ENCODE peak calls at places on chromosomes 3 and 15, in seven cellular contexts. X is sigmoid colon, E is IMR-90, B is GM12891, W is A549, G is K562, S is H1. T is an unnamed sample.
A peak's percentile ranks its signal among the peaks of the same experiment; 100 is the strongest.

GRCh38 chr3:60909526-60909925 is 341.7 kb downstream of the FHIT start:
- DNase-seq in X (no peak), E (no peak), B (no peak), W (no peak), G (no peak), S (no peak), T (no peak)

GRCh38 chr15:30065025-30065801 is 17.5 kb upstream of the GOLGA8J start:
- DNase-seq in X (no peak), E (peak; percentile 18), B (no peak), W (no peak), G (no peak), S (no peak), T (peak; percentile 30)

GRCh38 chr3:184740509-184741258 is 28.8 kb upstream of the MAGEF1 start:
- DNase-seq in X (no peak), E (peak; percentile 69), B (no peak), W (no peak), G (no peak), S (no peak), T (peak; percentile 85)

GRCh38 chr3:197367081-197367780 is 68.8 kb upstream of the DLG1 start:
- DNase-seq in X (peak; percentile 67), E (peak; percentile 82), B (no peak), W (peak; percentile 19), G (no peak), S (no peak), T (peak; percentile 93)

GRCh38 chr3:171620825-171621434 is 160.7 kb upstream of the TNIK start:
- DNase-seq in X (no peak), E (peak; percentile 64), B (no peak), W (no peak), G (no peak), S (no peak), T (peak; percentile 11)

GRCh38 chr3:107592073-107592472 is 69.3 kb downstream of the BBX start:
- DNase-seq in X (no peak), E (no peak), B (no peak), W (no peak), G (no peak), S (no peak), T (no peak)

GRCh38 chr15:39511000-39511914 is 69.6 kb upstream of the THBS1 start:
- DNase-seq in X (peak; percentile 84), E (peak; percentile 93), B (no peak), W (no peak), G (peak; percentile 43), S (no peak), T (peak; percentile 79)

GRCh38 chr3:118168175-118168574 is 866.5 kb downstream of the IGSF11 start:
- DNase-seq in X (no peak), E (no peak), B (no peak), W (no peak), G (no peak), S (no peak), T (no peak)

GRCh38 chr3:119637679-119638525 is 22.5 kb downstream of the POPDC2 start:
- DNase-seq in X (no peak), E (peak; percentile 89), B (no peak), W (no peak), G (peak; percentile 16), S (no peak), T (peak; percentile 54)

GRCh38 chr3:79367066-79367465 is 400.7 kb downstream of the ROBO1 start:
- DNase-seq in X (no peak), E (peak; percentile 87), B (no peak), W (no peak), G (no peak), S (no peak), T (peak; percentile 9)

GRCh38 chr3:98626151-98626550 is 32.7 kb upstream of the CPOX start:
- DNase-seq in X (no peak), E (no peak), B (no peak), W (no peak), G (no peak), S (no peak), T (no peak)

GRCh38 chr15:68768321-68768720 is 52.4 kb downstream of the ANP32A start:
- DNase-seq in X (no peak), E (peak; percentile 37), B (no peak), W (peak; percentile 38), G (no peak), S (no peak), T (no peak)

GRCh38 chr15:74322558-74323180 is 44.8 kb downstream of the CYP11A1 start:
- DNase-seq in X (peak; percentile 82), E (peak; percentile 58), B (peak; percentile 81), W (peak; percentile 65), G (peak; percentile 77), S (no peak), T (peak; percentile 65)

GRCh38 chr3:52509753-52510328 is 14.7 kb downstream of the STAB1 start:
- DNase-seq in X (no peak), E (no peak), B (no peak), W (no peak), G (no peak), S (no peak), T (no peak)

DNA sequence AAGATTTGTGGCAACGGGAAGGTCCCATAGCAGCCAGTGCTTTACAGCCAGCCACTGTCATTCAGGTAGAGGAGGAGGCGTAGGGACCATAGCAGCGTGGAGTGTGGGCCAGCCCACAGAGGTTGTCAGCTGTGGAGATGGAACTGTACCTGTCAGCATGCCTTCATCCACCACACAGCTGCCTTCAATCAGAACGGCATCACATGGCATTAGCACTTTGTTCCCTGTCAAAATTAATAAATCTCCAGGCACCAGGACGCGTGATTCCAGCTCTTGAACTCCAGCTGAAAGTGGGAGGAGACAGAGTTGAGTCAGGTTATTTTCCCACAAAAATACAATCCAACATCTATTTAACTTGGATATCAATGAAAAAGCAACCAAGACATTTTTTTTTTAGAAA is 84.0 kb downstream of the ATP13A4 start:
- DNase-seq in X (no peak), E (no peak), B (no peak), W (no peak), G (no peak), S (no peak), T (no peak)
- TF ChIP-seq POLR2A in X (no peak), E (no peak), B (no peak), W (no peak), G (no peak), S (no peak), T (no peak)

GRCh38 chr15:41558400-41559238 is at the start of gene TYRO3:
- DNase-seq in X (peak; percentile 80), E (no peak), B (peak; percentile 73), W (peak; percentile 61), G (peak; percentile 88), S (no peak), T (peak; percentile 73)
- TF ChIP-seq POLR2A in X (no peak), E (no peak), B (no peak), W (no peak), G (no peak), S (no peak), T (peak; percentile 25)

GRCh38 chr15:75696303-75696657 is 16.4 kb downstream of the CSPG4 start:
- DNase-seq in X (peak; percentile 94), E (no peak), B (no peak), W (no peak), G (no peak), S (no peak), T (no peak)

GRCh38 chr15:75695206-75695605 is 17.4 kb downstream of the CSPG4 start:
- DNase-seq in X (no peak), E (no peak), B (no peak), W (no peak), G (no peak), S (no peak), T (no peak)

GRCh38 chr15:75694241-75695182 is 18.1 kb downstream of the CSPG4 start:
- DNase-seq in X (peak; percentile 96), E (peak; percentile 99), B (no peak), W (peak; percentile 71), G (peak; percentile 89), S (no peak), T (peak; percentile 80)

GRCh38 chr15:75695634-75696302 is 16.9 kb downstream of the CSPG4 start:
- DNase-seq in X (no peak), E (no peak), B (no peak), W (no peak), G (no peak), S (no peak), T (no peak)

DNA sequence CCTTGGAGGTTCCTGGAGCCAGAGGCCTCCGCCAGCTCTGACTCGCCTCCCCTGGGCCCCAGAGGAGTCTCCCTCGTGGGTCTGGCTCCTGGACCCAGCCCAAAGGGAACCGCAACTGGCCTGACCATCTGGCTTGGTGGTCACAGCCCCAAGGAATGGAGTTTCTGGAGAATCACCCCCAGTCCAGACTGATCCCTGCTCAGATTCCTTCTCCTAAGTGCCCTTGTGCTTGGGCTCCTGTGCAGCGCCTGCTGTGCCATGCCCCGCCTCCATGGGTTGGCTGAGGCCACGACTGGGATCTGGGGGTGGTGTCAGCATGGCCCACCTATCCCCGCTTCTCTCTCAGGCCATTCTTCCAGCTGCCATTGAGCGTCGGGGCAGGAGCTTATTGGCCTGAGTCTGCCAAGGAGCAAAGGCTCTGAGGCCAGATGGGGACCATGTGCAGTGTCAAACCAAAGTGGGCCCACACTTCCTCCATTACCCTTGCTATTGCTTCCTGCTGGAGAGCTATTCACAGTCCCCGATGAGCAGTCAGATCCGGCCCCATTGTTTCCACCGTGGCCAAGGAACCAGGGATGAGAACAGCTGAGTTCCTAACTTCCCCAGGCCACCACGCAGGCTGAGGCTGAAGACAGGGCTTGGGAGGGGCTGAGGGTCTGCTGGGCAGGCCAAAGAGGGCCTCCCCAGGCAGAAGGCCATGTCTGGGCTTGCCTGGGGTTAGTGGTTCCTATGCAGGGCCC is 19.0 kb downstream of the CSPG4 start:
- DNase-seq in X (no peak), E (peak; percentile 76), B (no peak), W (no peak), G (no peak), S (no peak), T (no peak)
- TF ChIP-seq POLR2A in X (no peak), E (no peak), B (no peak), W (no peak), G (no peak), S (no peak), T (no peak)

GRCh38 chr3:129723558-129724324 is 117.3 kb upstream of the PLXND1 start:
- DNase-seq in X (peak; percentile 92), E (peak; percentile 89), B (no peak), W (no peak), G (no peak), S (no peak), T (no peak)
- TF ChIP-seq POLR2A in X (no peak), E (no peak), B (no peak), W (no peak), G (no peak), S (no peak), T (no peak)

GRCh38 chr3:4466783-4467521 is at the start of gene SUMF1:
- DNase-seq in X (peak; percentile 89), E (peak; percentile 70), B (peak; percentile 83), W (peak; percentile 90), G (peak; percentile 94), S (peak; percentile 44), T (peak; percentile 74)
- TF ChIP-seq POLR2A in X (peak; percentile 15), E (peak; percentile 80), B (peak; percentile 90), W (peak; percentile 88), G (peak; percentile 94), S (peak; percentile 98), T (peak; percentile 63)

DNA sequence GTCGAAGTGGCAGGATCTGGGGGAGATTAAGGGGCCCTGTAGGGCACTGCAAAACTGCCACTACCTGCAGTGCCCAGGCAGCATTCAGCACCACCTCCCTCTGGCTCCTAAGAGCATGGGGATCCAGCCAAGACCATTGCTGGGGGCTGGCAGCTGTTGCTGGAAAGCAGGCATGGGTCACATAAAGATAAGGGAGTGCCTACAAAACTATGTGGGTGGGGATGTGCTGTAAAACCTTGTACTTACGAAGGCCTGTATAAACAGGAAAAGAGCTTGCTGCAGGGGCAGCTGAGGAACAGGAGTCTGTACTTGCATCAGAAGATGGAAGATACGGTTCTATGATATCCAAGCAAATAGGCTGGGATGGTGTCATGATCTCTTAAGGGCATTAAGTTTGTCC is 27.1 kb downstream of the IL20RB start:
- DNase-seq in X (no peak), E (peak; percentile 74), B (no peak), W (no peak), G (no peak), S (no peak), T (no peak)
- TF ChIP-seq POLR2A in X (no peak), E (no peak), B (no peak), W (no peak), G (no peak), S (no peak), T (no peak)